ENCODE peak calls at places on chromosomes 11 and 22, in eight cellular contexts. F, O, K, Z, C, H, P and N are unnamed samples.
A peak's percentile ranks its signal among the peaks of the same experiment; 100 is the strongest.

GRCh38 chr11:101914349-101914736 is 467 bp upstream of the CEP126 start:
- DNase-seq in F (peak; percentile 42), O (no peak), K (peak; percentile 52), Z (no peak), C (no peak), H (no peak), P (no peak), N (peak; percentile 16)

GRCh38 chr11:17102447-17102846 is 25.0 kb upstream of the RPS13 start:
- DNase-seq in F (no peak), O (no peak), K (peak; percentile 21), Z (no peak), C (no peak), H (no peak), P (no peak), N (no peak)

GRCh38 chr11:9004310-9004945 is 627 bp upstream of the NRIP3 start:
- DNase-seq in F (no peak), O (no peak), K (no peak), Z (no peak), C (peak; percentile 47), H (peak; percentile 23), P (no peak), N (no peak)

GRCh38 chr11:7046474-7046873 is 26.2 kb downstream of the NLRP14 start:
- DNase-seq in F (peak; percentile 61), O (no peak), K (peak; percentile 8), Z (no peak), C (no peak), H (no peak), P (no peak), N (no peak)

GRCh38 chr11:115926601-115927000 is 422.4 kb upstream of the CADM1 start:
- DNase-seq in F (no peak), O (no peak), K (no peak), Z (no peak), C (no peak), H (no peak), P (no peak), N (no peak)

GRCh38 chr11:79375818-79376550 is 64.8 kb downstream of the TENM4 start:
- DNase-seq in F (no peak), O (no peak), K (no peak), Z (no peak), C (peak; percentile 82), H (no peak), P (no peak), N (no peak)

GRCh38 chr22:33896801-33897620 is 23.3 kb downstream of the LARGE1 start:
- DNase-seq in F (no peak), O (no peak), K (no peak), Z (no peak), C (peak; percentile 36), H (no peak), P (no peak), N (no peak)

GRCh38 chr11:131910491-131911387 is 540.3 kb downstream of the NTM start:
- DNase-seq in F (peak; percentile 49), O (peak; percentile 69), K (no peak), Z (no peak), C (peak; percentile 52), H (no peak), P (no peak), N (no peak)

GRCh38 chr11:16169541-16169940 is 186.8 kb downstream of the SOX6 start:
- DNase-seq in F (peak; percentile 6), O (no peak), K (no peak), Z (no peak), C (no peak), H (no peak), P (no peak), N (no peak)

GRCh38 chr11:76577199-76577920 is 93.2 kb downstream of the LRRC32 start:
- DNase-seq in F (peak; percentile 32), O (no peak), K (peak; percentile 18), Z (no peak), C (peak; percentile 96), H (peak; percentile 64), P (no peak), N (peak; percentile 68)

GRCh38 chr22:24179478-24180210 is 1.6 kb upstream of the SUSD2 start:
- DNase-seq in F (no peak), O (no peak), K (no peak), Z (no peak), C (no peak), H (no peak), P (no peak), N (no peak)

GRCh38 chr11:61732705-61733104 is 19.7 kb upstream of the MYRF start:
- DNase-seq in F (peak; percentile 65), O (no peak), K (no peak), Z (no peak), C (no peak), H (no peak), P (no peak), N (no peak)

GRCh38 chr11:74480683-74481417 is 12.7 kb downstream of the LIPT2 start:
- DNase-seq in F (no peak), O (no peak), K (no peak), Z (no peak), C (no peak), H (no peak), P (no peak), N (no peak)

GRCh38 chr11:93846411-93846810 is 4.0 kb downstream of the VSTM5 start:
- DNase-seq in F (peak; percentile 51), O (no peak), K (no peak), Z (no peak), C (no peak), H (no peak), P (no peak), N (no peak)

GRCh38 chr11:16804104-16804947 is 65.9 kb downstream of the C11orf58 start:
- DNase-seq in F (peak; percentile 52), O (no peak), K (peak; percentile 87), Z (peak; percentile 33), C (no peak), H (peak; percentile 64), P (no peak), N (peak; percentile 44)